ENCODE peak calls at places on chromosomes 12 and 14, in four cellular contexts. G, Q, D and C are unnamed samples.

GRCh38 chr12:1978078-1978477 is 26.2 kb downstream of the DCP1B start:
- DNase-seq in G (no peak), Q (no peak), D (no peak), C (no peak)

GRCh38 chr12:58915634-58916033 is 4.7 kb downstream of the LRIG3 start:
- DNase-seq in G (peak), Q (no peak), D (peak), C (peak)

GRCh38 chr12:114888458-114888857 is 204.5 kb upstream of the TBX3 start:
- DNase-seq in G (peak), Q (no peak), D (no peak), C (no peak)

GRCh38 chr12:95059984-95060383 is 13.4 kb downstream of the NR2C1 start:
- DNase-seq in G (no peak), Q (no peak), D (no peak), C (no peak)

GRCh38 chr12:113658030-113658655 is 186.5 kb upstream of the LHX5 start:
- DNase-seq in G (peak), Q (no peak), D (no peak), C (no peak)

GRCh38 chr12:75162845-75163244 is 46.8 kb downstream of the KCNC2 start:
- DNase-seq in G (no peak), Q (no peak), D (no peak), C (no peak)

GRCh38 chr14:22820731-22821130 is 5.5 kb upstream of the SLC7A7 start:
- DNase-seq in G (no peak), Q (no peak), D (no peak), C (no peak)

GRCh38 chr14:65170768-65171251 is 68.5 kb upstream of the MAX start:
- DNase-seq in G (peak), Q (peak), D (peak), C (peak)

GRCh38 chr12:119008691-119009221 is 27.4 kb downstream of the SRRM4 start:
- DNase-seq in G (no peak), Q (no peak), D (peak), C (peak)

GRCh38 chr12:109385339-109386078 is 37.8 kb downstream of the MYO1H start:
- DNase-seq in G (peak), Q (no peak), D (no peak), C (no peak)

GRCh38 chr12:90836689-90837088 is 118.3 kb downstream of the CCER1 start:
- DNase-seq in G (no peak), Q (no peak), D (no peak), C (no peak)

GRCh38 chr12:58408516-58408915 is 467.1 kb downstream of the ATP23 start:
- DNase-seq in G (no peak), Q (no peak), D (no peak), C (no peak)

GRCh38 chr14:55201219-55202096 is 10.1 kb upstream of the DLGAP5 start:
- DNase-seq in G (no peak), Q (no peak), D (no peak), C (no peak)

GRCh38 chr14:58736606-58737005 is 98.8 kb downstream of the DACT1 start:
- DNase-seq in G (no peak), Q (no peak), D (no peak), C (no peak)

GRCh38 chr14:105411017-105411941 is 8.3 kb upstream of the MTA1 start:
- DNase-seq in G (no peak), Q (no peak), D (no peak), C (peak)

GRCh38 chr12:80187660-80188090 is 88.3 kb downstream of the OTOGL start:
- DNase-seq in G (peak), Q (no peak), D (no peak), C (no peak)

DNA sequence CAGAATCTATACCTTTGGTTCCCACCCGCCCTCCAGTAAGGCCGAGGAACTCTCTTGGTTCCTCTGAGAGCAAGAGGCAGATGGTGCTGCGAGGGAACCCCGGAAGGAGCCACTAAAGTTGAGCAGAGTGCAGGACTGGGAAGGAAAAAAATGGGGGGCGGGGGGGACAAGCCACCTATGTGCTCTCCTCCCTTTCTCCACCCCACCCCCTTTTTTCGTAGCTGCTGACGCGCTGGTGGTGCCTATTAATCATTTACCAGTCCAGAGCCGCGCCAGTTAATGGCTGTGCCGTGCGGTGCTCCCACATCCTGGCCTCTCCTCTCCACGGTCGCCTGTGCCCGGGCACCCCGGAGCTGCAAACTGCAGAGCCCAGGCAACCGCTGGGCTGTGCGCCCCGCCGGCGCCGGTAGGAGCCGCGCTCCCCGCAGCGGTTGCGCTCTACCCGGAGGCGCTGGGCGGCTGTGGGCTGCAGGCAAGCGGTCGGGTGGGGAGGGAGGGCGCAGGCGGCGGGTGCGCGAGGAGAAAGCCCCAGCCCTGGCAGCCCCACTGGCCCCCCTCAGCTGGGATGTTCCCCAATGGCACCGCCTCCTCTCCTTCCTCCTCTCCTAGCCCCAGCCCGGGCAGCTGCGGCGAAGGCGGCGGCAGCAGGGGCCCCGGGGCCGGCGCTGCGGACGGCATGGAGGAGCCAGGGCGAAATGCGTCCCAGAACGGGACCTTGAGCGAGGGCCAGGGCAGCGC is 1.3 kb downstream of the SSTR1 start:
- DNase-seq in G (no peak), Q (no peak), D (peak), C (peak)
- TF ChIP-seq CTCF in G (peak), Q (no peak), D (peak), C (peak)

GRCh38 chr12:7642876-7643309 is 22.8 kb downstream of the APOBEC1 start:
- DNase-seq in G (no peak), Q (no peak), D (no peak), C (no peak)
- TF ChIP-seq CTCF in G (peak), Q (peak), D (no peak), C (peak)

DNA sequence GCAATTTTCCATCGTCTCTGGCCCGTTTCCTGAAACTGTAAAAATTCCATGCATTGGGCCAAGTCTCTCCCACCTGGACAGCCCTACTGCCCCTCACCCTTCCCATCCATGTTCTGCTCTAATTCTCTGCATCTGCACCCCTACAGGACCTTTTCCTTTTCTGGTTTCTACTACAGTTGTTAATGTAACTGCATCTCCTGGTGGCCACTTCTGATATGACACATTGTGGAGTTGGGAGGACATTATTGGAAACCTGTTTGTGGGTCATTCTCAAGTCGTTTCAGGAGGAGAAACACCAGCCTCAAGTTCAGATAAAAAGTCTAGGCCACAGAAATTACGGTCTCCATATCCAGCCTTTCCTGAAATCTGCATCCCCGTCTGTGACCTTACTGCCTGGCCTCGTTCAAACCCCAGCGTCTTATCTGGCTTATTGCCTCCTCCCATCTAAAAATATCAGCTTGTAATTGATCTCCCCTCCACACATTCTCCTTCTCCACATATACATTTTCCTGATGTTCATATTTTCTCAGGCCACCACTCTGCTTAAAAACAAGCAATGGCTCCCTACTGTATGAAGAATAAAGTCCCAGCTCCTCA is 37.6 kb downstream of the EMP1 start:
- DNase-seq in G (peak), Q (no peak), D (peak), C (peak)
- TF ChIP-seq CTCF in G (peak), Q (peak), D (peak), C (peak)

GRCh38 chr12:69196302-69197288 is 42.8 kb upstream of the CPSF6 start:
- DNase-seq in G (no peak), Q (no peak), D (no peak), C (no peak)
- TF ChIP-seq CTCF in G (peak), Q (peak), D (no peak), C (no peak)